ENCODE peak calls at places on chromosomes 7 and 10, in four cellular contexts. A is H1, D is ovary, Q is right lobe of liver. I is an unnamed sample.

GRCh38 chr10:74008212-74008731 is 10.4 kb downstream of the VCL start:
- DNase-seq in A (no peak), D (no peak), Q (no peak), I (no peak)

GRCh38 chr7:8638076-8638475 is 204.7 kb downstream of the NXPH1 start:
- DNase-seq in A (no peak), D (no peak), Q (no peak), I (no peak)

GRCh38 chr7:76129366-76129765 is 72.3 kb upstream of the SRRM3 start:
- DNase-seq in A (no peak), D (no peak), Q (no peak), I (no peak)

GRCh38 chr7:81887691-81888090 is 117.8 kb upstream of the HGF start:
- DNase-seq in A (no peak), D (no peak), Q (no peak), I (no peak)

GRCh38 chr7:22571776-22572175 is 71.8 kb upstream of the STEAP1B start:
- DNase-seq in A (no peak), D (no peak), Q (no peak), I (no peak)

GRCh38 chr7:25852995-25853713 is 298.8 kb upstream of the NFE2L3 start:
- DNase-seq in A (no peak), D (no peak), Q (no peak), I (no peak)

GRCh38 chr7:156106107-156106426 is 293.8 kb upstream of the SHH start:
- DNase-seq in A (no peak), D (no peak), Q (no peak), I (no peak)

GRCh38 chr10:24901686-24902399 is 50.6 kb downstream of the PRTFDC1 start:
- DNase-seq in A (no peak), D (peak), Q (no peak), I (no peak)

GRCh38 chr10:97708976-97709745 is 4.4 kb upstream of the MARVELD1 start:
- DNase-seq in A (peak), D (peak), Q (peak), I (no peak)

GRCh38 chr10:47277352-47278151 is 22.4 kb upstream of the GDF10 start:
- DNase-seq in A (no peak), D (no peak), Q (no peak), I (no peak)

GRCh38 chr7:90064370-90064769 is 89.9 kb upstream of the STEAP1 start:
- DNase-seq in A (no peak), D (no peak), Q (no peak), I (no peak)

GRCh38 chr7:159050703-159051102 is 94.0 kb downstream of the VIPR2 start:
- DNase-seq in A (no peak), D (no peak), Q (no peak), I (no peak)

GRCh38 chr10:44682516-44682915 is 228.6 kb upstream of the TMEM72 start:
- DNase-seq in A (no peak), D (no peak), Q (no peak), I (no peak)

GRCh38 chr7:132500727-132501410 is 75.4 kb downstream of the PLXNA4 start:
- DNase-seq in A (peak), D (peak), Q (no peak), I (no peak)

GRCh38 chr10:17061418-17061817 is 68.2 kb downstream of the CUBN start:
- DNase-seq in A (no peak), D (no peak), Q (no peak), I (no peak)

GRCh38 chr10:79153753-79154152 is 85.0 kb downstream of the ZMIZ1 start:
- DNase-seq in A (no peak), D (no peak), Q (peak), I (no peak)

GRCh38 chr10:79155301-79156081 is 86.7 kb downstream of the ZMIZ1 start:
- DNase-seq in A (no peak), D (no peak), Q (no peak), I (no peak)

GRCh38 chr10:79149662-79150443 is 81.1 kb downstream of the ZMIZ1 start:
- DNase-seq in A (no peak), D (peak), Q (peak), I (peak)

GRCh38 chr10:79150444-79150754 is 81.6 kb downstream of the ZMIZ1 start:
- DNase-seq in A (no peak), D (no peak), Q (no peak), I (peak)

DNA sequence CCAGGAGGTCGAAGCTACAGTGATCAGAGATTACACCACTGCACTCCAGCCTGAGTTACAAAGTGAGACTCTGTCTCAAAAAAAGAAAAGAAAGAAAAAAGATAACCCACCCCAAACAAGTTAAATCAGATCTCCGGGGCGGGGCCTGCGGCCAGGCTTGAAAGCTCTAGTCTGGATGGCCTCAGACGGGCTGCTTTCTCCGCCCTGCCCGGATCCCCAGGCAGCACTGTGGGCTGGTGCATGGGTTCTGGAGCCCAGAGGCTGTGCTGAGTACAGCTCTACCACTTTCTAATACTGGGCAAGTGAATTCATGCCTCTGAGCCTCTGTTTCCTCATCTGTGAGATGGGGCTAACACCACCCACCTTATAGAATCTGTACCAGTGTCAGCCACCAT is 83.7 kb downstream of the ZMIZ1 start:
- DNase-seq in A (no peak), D (no peak), Q (no peak), I (no peak)
- TF ChIP-seq POLR2A in A (no peak), D (no peak), Q (no peak), I (no peak)

GRCh38 chr10:72220637-72221036 is 4.6 kb upstream of the ASCC1 start:
- DNase-seq in A (no peak), D (no peak), Q (no peak), I (no peak)
- TF ChIP-seq POLR2A in A (no peak), D (no peak), Q (no peak), I (no peak)

GRCh38 chr10:28012990-28013389 is 14.1 kb upstream of the ODAD2 start:
- DNase-seq in A (no peak), D (no peak), Q (no peak), I (no peak)
- TF ChIP-seq POLR2A in A (no peak), D (no peak), Q (no peak), I (no peak)

GRCh38 chr10:112949128-112949823 is 771 bp upstream of the TCF7L2 start:
- DNase-seq in A (no peak), D (no peak), Q (no peak), I (no peak)

GRCh38 chr10:112951349-112952281 is 1.6 kb downstream of the TCF7L2 start:
- DNase-seq in A (peak), D (peak), Q (peak), I (no peak)

GRCh38 chr10:112950714-112951348 is 784 bp downstream of the TCF7L2 start:
- DNase-seq in A (no peak), D (peak), Q (peak), I (no peak)

GRCh38 chr10:112952282-112952991 is 2.4 kb downstream of the TCF7L2 start:
- DNase-seq in A (no peak), D (peak), Q (peak), I (no peak)

GRCh38 chr10:112949875-112950507 is at the start of gene TCF7L2:
- DNase-seq in A (peak), D (peak), Q (peak), I (no peak)
- TF ChIP-seq POLR2A in A (peak), D (peak), Q (peak), I (no peak)

GRCh38 chr7:21566094-21566493 is 23.3 kb downstream of the DNAH11 start:
- DNase-seq in A (no peak), D (no peak), Q (no peak), I (no peak)
- TF ChIP-seq POLR2A in A (no peak), D (no peak), Q (no peak), I (no peak)

GRCh38 chr7:27740449-27741086 is 606 bp downstream of the TAX1BP1 start:
- DNase-seq in A (peak), D (peak), Q (peak), I (peak)
- TF ChIP-seq POLR2A in A (no peak), D (peak), Q (peak), I (no peak)

GRCh38 chr7:4641091-4641666 is 40.9 kb upstream of the FOXK1 start:
- DNase-seq in A (no peak), D (no peak), Q (no peak), I (no peak)
- TF ChIP-seq POLR2A in A (no peak), D (no peak), Q (no peak), I (no peak)

DNA sequence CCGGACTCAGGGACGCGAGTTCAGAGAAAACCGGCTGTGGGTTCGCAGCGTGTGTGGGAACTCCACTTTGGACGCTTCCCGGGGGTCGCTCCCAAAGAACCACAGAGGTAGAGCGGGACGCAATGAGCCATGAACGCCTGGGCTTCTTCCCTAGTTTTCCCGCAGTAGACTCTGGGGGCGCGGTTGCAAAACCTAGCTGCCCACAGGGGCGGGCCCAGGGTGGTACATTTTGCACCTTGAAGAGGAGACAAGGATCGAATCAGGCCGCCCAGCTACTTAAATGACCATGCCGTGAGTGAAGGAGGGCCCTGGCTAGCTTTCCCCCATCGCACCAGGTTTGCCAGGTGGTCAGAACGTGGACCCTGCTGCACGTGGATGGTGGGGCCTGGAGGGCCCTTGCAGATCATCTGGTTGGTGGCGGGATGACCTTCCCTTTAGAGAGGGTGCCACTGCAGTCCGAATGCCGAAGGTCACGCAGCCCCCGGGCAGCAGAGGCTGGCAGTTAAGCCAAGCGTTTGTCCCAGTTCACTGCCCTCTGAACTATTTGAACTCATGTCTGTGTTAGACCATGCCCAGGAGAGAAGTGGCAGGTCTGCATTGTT is 568 bp upstream of the SHTN1 start:
- DNase-seq in A (peak), D (peak), Q (peak), I (no peak)
- TF ChIP-seq POLR2A in A (no peak), D (no peak), Q (no peak), I (no peak)

I was measured in GM12891.